ENCODE peak calls at places on chromosomes 11 and 22, in eight cellular contexts. E is Panc1, Z is esophagus squamous epithelium, Q is breast epithelium, L is kidney, Y is esophagus muscularis mucosa, S is pancreas, T is aorta. D is an unnamed sample. For H3K9me3, the result is how much of the 10 kb centered on the place peaks cover.

GRCh38 chr11:121467965-121468364 is 15.2 kb upstream of the SORL1-AS1 start:
- DNase-seq in L (no peak), Q (no peak), E (no peak), Y (no peak), Z (no peak), T (no peak), S (no peak), D (no peak)

GRCh38 chr11:61961570-61962212 is 5.7 kb downstream of the FTH1 start:
- DNase-seq in Z (no peak), T (peak), L (peak), Y (no peak), E (no peak), Q (no peak), S (no peak), D (no peak)

GRCh38 chr11:10550503-10550902 is 9.5 kb upstream of the RNF141 start:
- DNase-seq in Z (no peak), E (no peak), Y (no peak), L (no peak), S (no peak), T (no peak), Q (no peak), D (no peak)

GRCh38 chr22:37230673-37231405 is 13.2 kb downstream of the RAC2 start:
- DNase-seq in S (no peak), T (peak), E (no peak), L (no peak), Y (no peak), Q (no peak), Z (no peak), D (no peak)

GRCh38 chr11:76803023-76803422 is 19.9 kb downstream of the TSKU start:
- DNase-seq in Q (no peak), E (no peak), T (no peak), L (no peak), Z (no peak), Y (peak), S (no peak), D (no peak)

GRCh38 chr11:88105952-88106351 is 69.3 kb downstream of the RAB38 start:
- DNase-seq in Q (no peak), S (no peak), T (no peak), E (no peak), Z (no peak), Y (no peak), L (no peak), D (no peak)

GRCh38 chr11:107705027-107705426 is 6.8 kb downstream of the SLN start:
- DNase-seq in L (no peak), S (no peak), E (no peak), Q (no peak), Z (no peak), T (no peak), Y (no peak), D (no peak)

GRCh38 chr11:9753031-9753430 is 89.2 kb downstream of the SWAP70 start:
- DNase-seq in T (no peak), L (no peak), Y (no peak), S (no peak), E (no peak), Q (no peak), Z (no peak), D (no peak)

GRCh38 chr11:72091292-72091691 is 10.6 kb downstream of the LRRC51 start:
- DNase-seq in S (peak), T (peak), L (no peak), Y (no peak), E (no peak), Z (no peak), Q (peak), D (no peak)

GRCh38 chr11:2137202-2138071 is 1.8 kb downstream of the IGF2 start:
- DNase-seq in E (peak), Y (no peak), S (peak), T (peak), Z (no peak), L (peak), Q (no peak), D (no peak)

GRCh38 chr11:23556163-23556750 is 696.0 kb upstream of the CCDC179 start:
- DNase-seq in Y (no peak), E (no peak), L (no peak), S (no peak), T (no peak), Q (no peak), Z (no peak), D (no peak)

GRCh38 chr22:50481440-50482106 is at the start of gene ADM2:
- DNase-seq in T (peak), Q (no peak), E (no peak), Z (no peak), L (peak), S (peak), Y (no peak), D (no peak)

GRCh38 chr22:17084554-17085276 is at the start of gene IL17RA:
- DNase-seq in T (peak), Y (peak), L (peak), Q (peak), E (peak), Z (peak), S (peak), D (no peak)

GRCh38 chr11:86637976-86638375 is 34.4 kb downstream of the ME3 start:
- DNase-seq in L (no peak), T (no peak), Q (no peak), E (no peak), S (no peak), Z (no peak), Y (no peak), D (no peak)

GRCh38 chr11:78850078-78850477 is 275.4 kb upstream of the NARS2 start:
- DNase-seq in Y (no peak), Q (no peak), L (no peak), Z (no peak), E (no peak), T (no peak), S (no peak), D (no peak)

GRCh38 chr11:112485280-112485679 is 224.6 kb upstream of the PLET1 start:
- DNase-seq in Z (no peak), S (no peak), E (no peak), T (no peak), Q (no peak), Y (peak), L (no peak), D (no peak)

GRCh38 chr11:8360086-8360828 is 96.6 kb upstream of the LMO1 start:
- DNase-seq in S (peak), T (no peak), L (peak), Y (no peak), Z (no peak), Q (no peak), E (no peak), D (no peak)

GRCh38 chr11:124071622-124071948 is 30.5 kb upstream of the OR10G7 start:
- DNase-seq in L (no peak), Q (no peak), E (no peak), Y (no peak), T (no peak), S (no peak), Z (no peak), D (no peak)

DNA sequence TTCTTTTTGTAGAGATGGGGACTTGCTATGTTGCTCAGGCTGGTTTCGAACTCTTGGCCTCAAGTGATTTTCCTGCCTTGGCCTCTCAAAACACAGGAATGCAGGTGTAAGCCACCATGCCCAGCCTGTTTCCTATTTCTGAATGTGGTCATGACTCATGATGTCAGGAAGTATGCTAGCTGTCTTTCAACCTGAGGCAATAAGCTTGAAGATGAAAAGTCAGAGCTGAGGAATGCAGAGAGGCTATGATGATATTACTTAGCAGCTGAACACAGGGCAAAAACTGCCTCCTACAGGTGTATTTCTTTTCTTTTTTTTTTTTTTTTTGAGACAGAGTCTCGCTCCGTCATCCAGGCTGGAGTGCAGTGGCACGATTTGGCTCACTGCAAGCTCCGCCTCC is 9.0 kb upstream of the NUCB2 start:
- DNase-seq in E (peak), L (no peak), Z (no peak), T (no peak), Q (no peak), Y (no peak), S (no peak), D (no peak)
- H3K27ac ChIP-seq in E (no peak), L (no peak), Z (no peak), T (no peak), Q (no peak), Y (no peak), S (no peak), D (no peak)

DNA sequence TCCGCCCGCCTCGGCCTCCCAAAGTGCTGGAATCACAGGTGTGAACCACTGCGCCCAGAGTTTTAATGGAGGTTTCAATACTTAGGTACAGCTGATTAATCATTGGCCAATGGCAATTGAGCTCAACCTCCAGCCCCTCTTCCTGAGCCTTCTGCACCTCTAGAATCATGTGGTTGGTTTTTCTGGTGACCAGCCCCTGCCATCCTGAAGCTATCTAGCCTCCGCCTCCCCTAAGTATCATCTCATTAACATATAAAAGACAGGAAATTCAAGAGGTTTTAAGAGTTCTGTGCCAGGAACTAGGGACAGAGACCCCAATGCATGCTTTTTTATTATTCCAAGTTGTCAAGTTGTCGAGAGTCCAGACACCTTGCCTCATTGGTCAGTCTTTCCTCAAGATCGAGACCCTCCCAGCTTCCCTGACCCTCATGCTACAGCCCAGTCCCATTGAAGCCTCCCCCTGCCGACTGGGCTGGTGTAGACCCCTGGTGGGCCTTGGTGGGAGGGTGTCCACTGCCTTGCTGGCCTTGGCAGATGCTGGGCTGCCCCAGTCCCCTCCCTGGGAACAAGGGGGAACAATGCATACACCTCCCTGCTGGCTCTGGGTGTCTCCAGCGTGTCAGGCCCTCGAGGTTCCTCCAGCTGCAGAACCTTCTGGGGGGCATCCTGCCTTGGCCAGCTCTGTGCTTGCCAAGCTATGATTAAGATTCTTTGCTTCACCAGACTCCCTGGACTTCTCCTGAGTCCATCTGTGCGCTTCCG is 148.0 kb downstream of the CTTN start:
- DNase-seq in L (peak), Y (no peak), Z (no peak), Q (no peak), T (peak), E (no peak), S (no peak), D (no peak)
- H3K9me3 ChIP-seq in L (under half), Y (under half), Z (under half), Q (under half), T (under half), E (under half), S (under half), D (under half)

DNA sequence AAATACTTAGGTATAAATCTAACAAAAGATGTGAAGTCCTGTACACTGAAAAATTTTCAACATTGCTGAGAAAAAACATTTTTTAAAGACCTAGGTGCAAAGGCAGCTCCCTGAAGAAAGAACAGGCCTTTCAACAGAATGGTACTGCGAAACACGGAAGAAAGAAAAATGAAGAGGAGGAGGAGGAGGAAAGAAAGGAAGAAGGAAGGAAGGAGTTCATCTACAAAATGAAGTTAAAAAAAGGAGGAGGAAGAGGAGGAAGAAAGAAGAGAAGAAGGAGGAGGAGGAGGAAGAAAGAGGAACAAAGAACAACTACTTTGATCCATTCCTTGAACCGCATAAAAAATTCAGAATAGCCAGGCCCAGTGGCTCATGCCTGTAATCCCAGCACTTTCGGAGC is 29.5 kb downstream of the DGCR2 start:
- DNase-seq in T (no peak), E (no peak), Z (no peak), Y (no peak), L (no peak), Q (no peak), S (no peak), D (no peak)
- H3K27ac ChIP-seq in T (no peak), E (no peak), Z (no peak), Y (no peak), L (no peak), Q (no peak), S (no peak), D (no peak)

GRCh38 chr11:74870485-74870884 is 78.4 kb downstream of the XRRA1 start:
- DNase-seq in Y (no peak), E (no peak), T (no peak), S (no peak), Q (no peak), Z (no peak), L (no peak), D (no peak)

GRCh38 chr11:74860743-74861142 is 88.1 kb downstream of the XRRA1 start:
- DNase-seq in Z (no peak), T (no peak), Q (no peak), Y (no peak), L (no peak), S (no peak), E (no peak), D (no peak)

GRCh38 chr11:74863410-74863809 is 85.5 kb downstream of the XRRA1 start:
- DNase-seq in S (no peak), Y (no peak), L (no peak), Z (no peak), E (no peak), T (no peak), Q (no peak), D (no peak)

GRCh38 chr11:74871037-74871436 is 77.9 kb downstream of the XRRA1 start:
- DNase-seq in Z (no peak), Q (no peak), Y (no peak), T (no peak), L (no peak), E (no peak), S (no peak), D (no peak)

GRCh38 chr11:74866557-74866956 is 82.3 kb downstream of the XRRA1 start:
- DNase-seq in T (no peak), S (no peak), Y (no peak), L (no peak), Z (no peak), Q (no peak), E (no peak), D (no peak)
- H3K9me3 ChIP-seq in T (under half), S (under half), Y (half or more), L (half or more), Z (half or more), Q (half or more), E (under half), D (half or more)

D was measured in vagina.